ENCODE peak calls at places on chromosomes 7 and 10, in nine cellular contexts. D is occipital lobe; A is stimulated activated CD4-positive, alpha-beta T cell treated with anti-CD3 and anti-CD28 coated beads, Interleukin-15, amount 100 ng/mL, for 24 hours; V is activated gamma-delta T cell treated with Interleukin-2 at 50 U/mL for 16 hours; F is brain microvascular endothelial cell; M is stimulated activated naive CD4-positive, alpha-beta T cell treated with Interleukin-2 at 50 U/mL for 16 hours; X is NCI-H1105; W is C1 segment of cervical spinal cord; G is thoracic aorta. J is an unnamed sample.

GRCh38 chr7:158707610-158708009 is 3.0 kb upstream of the NCAPG2 start:
- DNase-seq in W (no peak), A (no peak), V (no peak), F (no peak), M (no peak), X (no peak), G (no peak), D (no peak), J (no peak)

GRCh38 chr7:30838008-30838407 is 66.8 kb downstream of the MINDY4 start:
- DNase-seq in G (no peak), A (no peak), V (no peak), D (no peak), W (no peak), F (no peak), M (no peak), X (no peak), J (no peak)

GRCh38 chr10:120788756-120789155 is 62.4 kb upstream of the WDR11 start:
- DNase-seq in M (no peak), D (no peak), G (no peak), F (no peak), V (no peak), A (no peak), X (no peak), W (no peak), J (no peak)

GRCh38 chr7:108581655-108582491 is 12.2 kb downstream of the DNAJB9 start:
- DNase-seq in W (no peak), A (no peak), X (no peak), M (no peak), G (no peak), V (no peak), D (no peak), F (no peak), J (no peak)

GRCh38 chr10:13528875-13529713 is at the start of gene BEND7:
- DNase-seq in V (no peak), W (no peak), M (no peak), A (peak; percentile 48), G (no peak), F (no peak), X (no peak), D (no peak), J (no peak)

GRCh38 chr7:155984028-155984607 is 171.9 kb upstream of the SHH start:
- DNase-seq in A (no peak), G (no peak), M (no peak), V (no peak), X (no peak), D (no peak), F (no peak), W (no peak), J (no peak)

GRCh38 chr10:17665742-17666141 is 21.8 kb downstream of the STAM start:
- DNase-seq in D (no peak), V (no peak), M (no peak), G (no peak), X (no peak), F (peak; percentile 85), A (no peak), W (no peak), J (peak; percentile 76)

GRCh38 chr10:119199231-119199992 is 8.0 kb upstream of the GRK5 start:
- DNase-seq in D (peak; percentile 71), A (peak; percentile 51), V (peak; percentile 29), W (peak; percentile 6), X (peak; percentile 32), M (no peak), F (peak; percentile 82), G (no peak), J (peak; percentile 83)

GRCh38 chr10:114404171-114405010 is at the start of gene AFAP1L2:
- DNase-seq in W (no peak), X (no peak), D (no peak), A (no peak), G (no peak), M (no peak), V (no peak), F (no peak), J (no peak)

GRCh38 chr10:133221331-133221730 is 8.7 kb upstream of the UTF1 start:
- DNase-seq in A (no peak), F (no peak), M (no peak), D (no peak), X (no peak), W (no peak), G (no peak), V (no peak), J (no peak)

GRCh38 chr10:114379631-114380041 is 24.7 kb downstream of the AFAP1L2 start:
- DNase-seq in D (no peak), G (no peak), F (peak; percentile 25), A (no peak), X (no peak), V (no peak), W (no peak), M (no peak), J (no peak)

GRCh38 chr7:50047716-50048115 is 45.3 kb downstream of the ZPBP start:
- DNase-seq in V (no peak), D (no peak), X (no peak), W (no peak), M (no peak), A (no peak), G (no peak), F (no peak), J (no peak)

GRCh38 chr10:38032881-38033280 is 22.4 kb downstream of the ZNF33A start:
- DNase-seq in D (no peak), X (no peak), W (no peak), A (no peak), V (no peak), F (no peak), M (no peak), G (no peak), J (no peak)

GRCh38 chr7:51528172-51528571 is 211.6 kb upstream of the COBL start:
- DNase-seq in V (no peak), A (no peak), D (no peak), M (no peak), F (no peak), W (no peak), G (no peak), X (no peak), J (no peak)

GRCh38 chr10:26665080-26666048 is 32.1 kb upstream of the PDSS1 start:
- DNase-seq in X (no peak), F (no peak), A (no peak), M (no peak), W (no peak), D (no peak), V (no peak), G (no peak), J (no peak)

GRCh38 chr10:26112532-26112931 is 104.0 kb upstream of the GAD2 start:
- DNase-seq in V (no peak), A (no peak), D (no peak), G (no peak), F (no peak), W (no peak), X (no peak), M (no peak), J (peak; percentile 8)

GRCh38 chr7:49014870-49015269 is 90.5 kb downstream of the CDC14C start:
- DNase-seq in M (no peak), X (no peak), G (no peak), D (no peak), F (no peak), V (no peak), A (no peak), W (no peak), J (no peak)

GRCh38 chr10:125149278-125150047 is 10.9 kb downstream of the CTBP2 start:
- DNase-seq in G (peak; percentile 75), V (no peak), X (peak; percentile 35), M (no peak), W (no peak), A (no peak), D (no peak), F (peak; percentile 86), J (peak; percentile 36)

GRCh38 chr10:50325449-50326188 is 74.3 kb upstream of the ASAH2 start:
- DNase-seq in F (peak; percentile 94), X (no peak), M (no peak), D (no peak), A (no peak), G (peak; percentile 38), W (no peak), V (no peak), J (peak; percentile 96)

GRCh38 chr10:6023661-6024333 is 38.4 kb downstream of the IL2RA start:
- DNase-seq in D (no peak), M (no peak), X (no peak), F (no peak), V (no peak), G (no peak), A (no peak), W (no peak), J (no peak)

GRCh38 chr10:60314306-60314940 is 75.3 kb downstream of the ANK3 start:
- DNase-seq in X (no peak), A (peak; percentile 27), V (no peak), W (no peak), D (no peak), F (peak; percentile 60), G (no peak), M (no peak), J (peak; percentile 74)

GRCh38 chr7:64907641-64908326 is 4.7 kb downstream of the ZNF273 start:
- DNase-seq in M (no peak), F (peak; percentile 12), G (no peak), W (no peak), X (no peak), D (no peak), A (no peak), V (no peak), J (no peak)

GRCh38 chr7:108570146-108570755 is 577 bp downstream of the DNAJB9 start:
- DNase-seq in A (peak; percentile 60), D (peak; percentile 54), G (peak; percentile 11), X (peak; percentile 32), W (no peak), V (peak; percentile 16), M (peak; percentile 40), F (peak; percentile 42), J (peak; percentile 32)